ENCODE peak calls at places on chromosome 1, in nine cellular contexts. One of them, this sample, is unnamed.

GRCh38 chr1:168719306-168720111 is 9.5 kb downstream of the DPT start:
- DNase-seq in cardiac fibroblast: no peak
- DNase-seq in Caco-2: no peak
- DNase-seq in colonic mucosa: no peak
- DNase-seq in astrocyte of the spinal cord: peak; percentile 16
- DNase-seq in psoas muscle: no peak
- DNase-seq in fibroblast of mammary gland: peak; percentile 67
- DNase-seq in H1: no peak
- DNase-seq in lung: no peak
- DNase-seq in this sample: no peak

GRCh38 chr1:181083842-181084605 is 4.5 kb upstream of the IER5 start:
- DNase-seq in cardiac fibroblast: peak; percentile 81
- DNase-seq in Caco-2: peak; percentile 70
- DNase-seq in colonic mucosa: peak; percentile 60
- DNase-seq in astrocyte of the spinal cord: no peak
- DNase-seq in psoas muscle: peak; percentile 77
- DNase-seq in fibroblast of mammary gland: peak; percentile 68
- DNase-seq in H1: no peak
- DNase-seq in lung: peak; percentile 60
- DNase-seq in this sample: no peak

GRCh38 chr1:231827337-231828105 is 200.9 kb downstream of the DISC1 start:
- DNase-seq in cardiac fibroblast: peak; percentile 81
- DNase-seq in Caco-2: no peak
- DNase-seq in colonic mucosa: no peak
- DNase-seq in astrocyte of the spinal cord: peak; percentile 74
- DNase-seq in psoas muscle: no peak
- DNase-seq in fibroblast of mammary gland: peak; percentile 86
- DNase-seq in H1: no peak
- DNase-seq in lung: no peak
- DNase-seq in this sample: peak; percentile 71

GRCh38 chr1:51569284-51570062 is 47.4 kb upstream of the OSBPL9 start:
- DNase-seq in cardiac fibroblast: peak; percentile 51
- DNase-seq in Caco-2: peak; percentile 75
- DNase-seq in colonic mucosa: peak; percentile 32
- DNase-seq in astrocyte of the spinal cord: peak; percentile 77
- DNase-seq in psoas muscle: no peak
- DNase-seq in fibroblast of mammary gland: peak; percentile 72
- DNase-seq in H1: peak; percentile 44
- DNase-seq in lung: peak; percentile 69
- DNase-seq in this sample: peak; percentile 59

GRCh38 chr1:83900530-83900929 is 98.4 kb downstream of the TTLL7 start:
- DNase-seq in cardiac fibroblast: peak; percentile 41
- DNase-seq in Caco-2: no peak
- DNase-seq in colonic mucosa: no peak
- DNase-seq in astrocyte of the spinal cord: peak; percentile 34
- DNase-seq in psoas muscle: no peak
- DNase-seq in fibroblast of mammary gland: peak; percentile 67
- DNase-seq in H1: no peak
- DNase-seq in lung: no peak
- DNase-seq in this sample: no peak

GRCh38 chr1:21294266-21295058 is 4.2 kb upstream of the ECE1 start:
- DNase-seq in cardiac fibroblast: no peak
- DNase-seq in Caco-2: no peak
- DNase-seq in colonic mucosa: peak; percentile 64
- DNase-seq in astrocyte of the spinal cord: no peak
- DNase-seq in psoas muscle: no peak
- DNase-seq in fibroblast of mammary gland: no peak
- DNase-seq in H1: no peak
- DNase-seq in lung: peak; percentile 42
- DNase-seq in this sample: no peak

GRCh38 chr1:46368781-46369180 is 25.3 kb upstream of the FAAH start:
- DNase-seq in cardiac fibroblast: no peak
- DNase-seq in Caco-2: no peak
- DNase-seq in colonic mucosa: no peak
- DNase-seq in astrocyte of the spinal cord: no peak
- DNase-seq in psoas muscle: no peak
- DNase-seq in fibroblast of mammary gland: no peak
- DNase-seq in H1: no peak
- DNase-seq in lung: no peak
- DNase-seq in this sample: no peak

GRCh38 chr1:230073371-230074035 is 6.5 kb downstream of the GALNT2 start:
- DNase-seq in cardiac fibroblast: no peak
- DNase-seq in Caco-2: no peak
- DNase-seq in colonic mucosa: no peak
- DNase-seq in astrocyte of the spinal cord: peak; percentile 59
- DNase-seq in psoas muscle: peak; percentile 89
- DNase-seq in fibroblast of mammary gland: peak; percentile 78
- DNase-seq in H1: no peak
- DNase-seq in lung: no peak
- DNase-seq in this sample: no peak

GRCh38 chr1:46180082-46180616 is 3.9 kb upstream of the P3R3URF start:
- DNase-seq in cardiac fibroblast: no peak
- DNase-seq in Caco-2: peak; percentile 53
- DNase-seq in colonic mucosa: peak; percentile 96
- DNase-seq in astrocyte of the spinal cord: peak; percentile 11
- DNase-seq in psoas muscle: no peak
- DNase-seq in fibroblast of mammary gland: no peak
- DNase-seq in H1: peak; percentile 66
- DNase-seq in lung: peak; percentile 65
- DNase-seq in this sample: no peak

GRCh38 chr1:25889470-25889869 is 14.0 kb upstream of the PAQR7 start:
- DNase-seq in cardiac fibroblast: no peak
- DNase-seq in Caco-2: no peak
- DNase-seq in colonic mucosa: no peak
- DNase-seq in astrocyte of the spinal cord: no peak
- DNase-seq in psoas muscle: peak; percentile 24
- DNase-seq in fibroblast of mammary gland: peak; percentile 16
- DNase-seq in H1: no peak
- DNase-seq in lung: no peak
- DNase-seq in this sample: no peak

GRCh38 chr1:110645962-110646735 is 28.6 kb downstream of the KCNA3 start:
- DNase-seq in cardiac fibroblast: peak; percentile 16
- DNase-seq in Caco-2: no peak
- DNase-seq in colonic mucosa: no peak
- DNase-seq in astrocyte of the spinal cord: no peak
- DNase-seq in psoas muscle: no peak
- DNase-seq in fibroblast of mammary gland: peak; percentile 78
- DNase-seq in H1: no peak
- DNase-seq in lung: no peak
- DNase-seq in this sample: no peak

GRCh38 chr1:210332719-210333398 is 4.2 kb downstream of the HHAT start:
- DNase-seq in cardiac fibroblast: no peak
- DNase-seq in Caco-2: no peak
- DNase-seq in colonic mucosa: no peak
- DNase-seq in astrocyte of the spinal cord: peak; percentile 53
- DNase-seq in psoas muscle: no peak
- DNase-seq in fibroblast of mammary gland: peak; percentile 36
- DNase-seq in H1: no peak
- DNase-seq in lung: no peak
- DNase-seq in this sample: no peak

GRCh38 chr1:67601539-67601938 is 83.5 kb upstream of the GADD45A start:
- DNase-seq in cardiac fibroblast: no peak
- DNase-seq in Caco-2: no peak
- DNase-seq in colonic mucosa: no peak
- DNase-seq in astrocyte of the spinal cord: no peak
- DNase-seq in psoas muscle: no peak
- DNase-seq in fibroblast of mammary gland: no peak
- DNase-seq in H1: no peak
- DNase-seq in lung: no peak
- DNase-seq in this sample: no peak

GRCh38 chr1:210757677-210758076 is 376.3 kb downstream of the KCNH1 start:
- DNase-seq in cardiac fibroblast: no peak
- DNase-seq in Caco-2: no peak
- DNase-seq in colonic mucosa: no peak
- DNase-seq in astrocyte of the spinal cord: no peak
- DNase-seq in psoas muscle: no peak
- DNase-seq in fibroblast of mammary gland: no peak
- DNase-seq in H1: no peak
- DNase-seq in lung: no peak
- DNase-seq in this sample: no peak

GRCh38 chr1:235101558-235102258 is 26.9 kb downstream of the TOMM20 start:
- DNase-seq in cardiac fibroblast: no peak
- DNase-seq in Caco-2: no peak
- DNase-seq in colonic mucosa: no peak
- DNase-seq in astrocyte of the spinal cord: no peak
- DNase-seq in psoas muscle: no peak
- DNase-seq in fibroblast of mammary gland: peak; percentile 86
- DNase-seq in H1: no peak
- DNase-seq in lung: no peak
- DNase-seq in this sample: no peak

GRCh38 chr1:51686450-51686849 is 69.6 kb downstream of the OSBPL9 start:
- DNase-seq in cardiac fibroblast: no peak
- DNase-seq in Caco-2: no peak
- DNase-seq in colonic mucosa: no peak
- DNase-seq in astrocyte of the spinal cord: no peak
- DNase-seq in psoas muscle: no peak
- DNase-seq in fibroblast of mammary gland: peak; percentile 85
- DNase-seq in H1: no peak
- DNase-seq in lung: no peak
- DNase-seq in this sample: no peak

GRCh38 chr1:209672705-209673630 is 2.2 kb upstream of the G0S2 start:
- DNase-seq in cardiac fibroblast: peak; percentile 51
- DNase-seq in Caco-2: no peak
- DNase-seq in colonic mucosa: no peak
- DNase-seq in astrocyte of the spinal cord: no peak
- DNase-seq in psoas muscle: no peak
- DNase-seq in fibroblast of mammary gland: peak; percentile 58
- DNase-seq in H1: no peak
- DNase-seq in lung: no peak
- DNase-seq in this sample: no peak

GRCh38 chr1:64080947-64081562 is 122.4 kb upstream of the UBE2U start:
- DNase-seq in cardiac fibroblast: peak; percentile 29
- DNase-seq in Caco-2: no peak
- DNase-seq in colonic mucosa: no peak
- DNase-seq in astrocyte of the spinal cord: peak; percentile 26
- DNase-seq in psoas muscle: no peak
- DNase-seq in fibroblast of mammary gland: peak; percentile 53
- DNase-seq in H1: no peak
- DNase-seq in lung: no peak
- DNase-seq in this sample: no peak

DNA sequence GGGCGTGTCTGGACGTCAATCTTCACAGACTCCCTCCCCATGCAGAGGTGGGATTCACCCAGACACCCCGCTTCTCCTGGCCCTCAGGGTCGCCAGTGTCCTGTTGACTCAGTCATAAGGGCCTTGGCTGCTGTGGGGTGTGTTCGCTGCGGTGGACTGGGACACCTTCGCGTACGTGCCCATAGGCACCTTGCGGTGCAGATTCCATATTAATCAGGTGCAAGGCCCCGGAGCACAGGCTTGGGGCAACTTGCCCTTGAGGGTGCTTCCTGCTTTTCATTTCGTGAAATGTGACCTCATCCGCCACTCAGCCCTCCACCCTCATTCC is 398 bp upstream of the SLC30A10 start:
- DNase-seq in cardiac fibroblast: no peak
- DNase-seq in Caco-2: no peak
- DNase-seq in colonic mucosa: no peak
- DNase-seq in astrocyte of the spinal cord: no peak
- DNase-seq in psoas muscle: no peak
- DNase-seq in fibroblast of mammary gland: no peak
- DNase-seq in H1: no peak
- DNase-seq in lung: no peak
- DNase-seq in this sample: no peak
- H3K4me3 ChIP-seq in cardiac fibroblast: no peak overlapping the region
- H3K4me3 ChIP-seq in Caco-2: peak overlapping the region; percentile 60
- H3K4me3 ChIP-seq in colonic mucosa: no peak overlapping the region
- H3K4me3 ChIP-seq in astrocyte of the spinal cord: peak overlapping the region; percentile 41
- H3K4me3 ChIP-seq in psoas muscle: peak overlapping the region; percentile 56
- H3K4me3 ChIP-seq in fibroblast of mammary gland: no peak overlapping the region
- H3K4me3 ChIP-seq in H1: peak overlapping the region; percentile 64
- H3K4me3 ChIP-seq in lung: no peak overlapping the region
- H3K4me3 ChIP-seq in this sample: peak overlapping the region; percentile 48

GRCh38 chr1:10682114-10682445 is 114.4 kb downstream of the CASZ1 start:
- DNase-seq in cardiac fibroblast: no peak
- DNase-seq in Caco-2: no peak
- DNase-seq in colonic mucosa: no peak
- DNase-seq in astrocyte of the spinal cord: no peak
- DNase-seq in psoas muscle: no peak
- DNase-seq in fibroblast of mammary gland: no peak
- DNase-seq in H1: no peak
- DNase-seq in lung: no peak
- DNase-seq in this sample: no peak

GRCh38 chr1:10679521-10680220 is 116.8 kb downstream of the CASZ1 start:
- DNase-seq in cardiac fibroblast: peak; percentile 63
- DNase-seq in Caco-2: peak; percentile 69
- DNase-seq in colonic mucosa: peak; percentile 69
- DNase-seq in astrocyte of the spinal cord: peak; percentile 70
- DNase-seq in psoas muscle: no peak
- DNase-seq in fibroblast of mammary gland: peak; percentile 26
- DNase-seq in H1: peak; percentile 43
- DNase-seq in lung: peak; percentile 49
- DNase-seq in this sample: peak; percentile 27

GRCh38 chr1:10681296-10682113 is 114.9 kb downstream of the CASZ1 start:
- DNase-seq in cardiac fibroblast: no peak
- DNase-seq in Caco-2: no peak
- DNase-seq in colonic mucosa: no peak
- DNase-seq in astrocyte of the spinal cord: no peak
- DNase-seq in psoas muscle: no peak
- DNase-seq in fibroblast of mammary gland: no peak
- DNase-seq in H1: no peak
- DNase-seq in lung: no peak
- DNase-seq in this sample: no peak

GRCh38 chr1:10678852-10679251 is 117.6 kb downstream of the CASZ1 start:
- DNase-seq in cardiac fibroblast: no peak
- DNase-seq in Caco-2: no peak
- DNase-seq in colonic mucosa: no peak
- DNase-seq in astrocyte of the spinal cord: no peak
- DNase-seq in psoas muscle: no peak
- DNase-seq in fibroblast of mammary gland: no peak
- DNase-seq in H1: no peak
- DNase-seq in lung: no peak
- DNase-seq in this sample: no peak

GRCh38 chr1:10680487-10680886 is 116.0 kb downstream of the CASZ1 start:
- DNase-seq in cardiac fibroblast: no peak
- DNase-seq in Caco-2: no peak
- DNase-seq in colonic mucosa: no peak
- DNase-seq in astrocyte of the spinal cord: no peak
- DNase-seq in psoas muscle: no peak
- DNase-seq in fibroblast of mammary gland: no peak
- DNase-seq in H1: no peak
- DNase-seq in lung: peak; percentile 57
- DNase-seq in this sample: no peak
- TF ChIP-seq CTCF in cardiac fibroblast: no peak
- TF ChIP-seq CTCF in Caco-2: no peak
- TF ChIP-seq CTCF in colonic mucosa: no peak
- TF ChIP-seq CTCF in astrocyte of the spinal cord: no peak
- TF ChIP-seq CTCF in psoas muscle: no peak
- TF ChIP-seq CTCF in fibroblast of mammary gland: no peak
- TF ChIP-seq CTCF in H1: no peak
- TF ChIP-seq CTCF in lung: no peak
- TF ChIP-seq CTCF in this sample: no peak

GRCh38 chr1:8343044-8343443 is 25.1 kb downstream of the SLC45A1 start:
- DNase-seq in cardiac fibroblast: no peak
- DNase-seq in Caco-2: peak; percentile 26
- DNase-seq in colonic mucosa: no peak
- DNase-seq in astrocyte of the spinal cord: no peak
- DNase-seq in psoas muscle: no peak
- DNase-seq in fibroblast of mammary gland: no peak
- DNase-seq in H1: no peak
- DNase-seq in lung: no peak
- DNase-seq in this sample: no peak
- H3K4me3 ChIP-seq in cardiac fibroblast: no peak overlapping the region
- H3K4me3 ChIP-seq in Caco-2: no peak overlapping the region
- H3K4me3 ChIP-seq in colonic mucosa: no peak overlapping the region
- H3K4me3 ChIP-seq in astrocyte of the spinal cord: no peak overlapping the region
- H3K4me3 ChIP-seq in psoas muscle: peak overlapping the region; percentile 42
- H3K4me3 ChIP-seq in fibroblast of mammary gland: no peak overlapping the region
- H3K4me3 ChIP-seq in H1: no peak overlapping the region
- H3K4me3 ChIP-seq in lung: no peak overlapping the region
- H3K4me3 ChIP-seq in this sample: no peak overlapping the region

GRCh38 chr1:237386362-237387143 is 344.6 kb downstream of the RYR2 start:
- DNase-seq in cardiac fibroblast: peak; percentile 62
- DNase-seq in Caco-2: no peak
- DNase-seq in colonic mucosa: no peak
- DNase-seq in astrocyte of the spinal cord: peak; percentile 46
- DNase-seq in psoas muscle: no peak
- DNase-seq in fibroblast of mammary gland: peak; percentile 43
- DNase-seq in H1: no peak
- DNase-seq in lung: no peak
- DNase-seq in this sample: peak; percentile 9
- TF ChIP-seq CTCF in cardiac fibroblast: peak; percentile 66
- TF ChIP-seq CTCF in Caco-2: peak; percentile 51
- TF ChIP-seq CTCF in colonic mucosa: peak; percentile 43
- TF ChIP-seq CTCF in astrocyte of the spinal cord: peak; percentile 60
- TF ChIP-seq CTCF in psoas muscle: peak; percentile 32
- TF ChIP-seq CTCF in fibroblast of mammary gland: peak; percentile 68
- TF ChIP-seq CTCF in H1: no peak
- TF ChIP-seq CTCF in lung: no peak
- TF ChIP-seq CTCF in this sample: peak; percentile 60

This sample was measured in astrocyte of the cerebellum.